ENCODE peak calls at places on chromosomes 1 and 21, in six cellular contexts. V is T-cell, W is upper lobe of right lung, M is AG10803, A is Karpas-422, H is adipocyte. Y is an unnamed sample.

GRCh38 chr1:104132386-104132973 is 382.8 kb downstream of the AMY1C start:
- DNase-seq in V (no peak), W (no peak), M (no peak), A (peak), H (peak), Y (no peak)

GRCh38 chr1:223771469-223771813 is 59.1 kb downstream of the CAPN2 start:
- DNase-seq in V (no peak), W (no peak), M (peak), A (no peak), H (no peak), Y (no peak)

GRCh38 chr1:158272681-158273080 is 17.0 kb upstream of the CD1C start:
- DNase-seq in V (no peak), W (no peak), M (no peak), A (no peak), H (no peak), Y (no peak)

GRCh38 chr1:65722461-65722860 is 70.2 kb upstream of the PDE4B start:
- DNase-seq in V (no peak), W (no peak), M (no peak), A (no peak), H (no peak), Y (no peak)

GRCh38 chr1:29674625-29675326 is 438.5 kb downstream of the PTPRU start:
- DNase-seq in V (no peak), W (peak), M (no peak), A (no peak), H (no peak), Y (no peak)

GRCh38 chr1:161725888-161726630 is 4.7 kb downstream of the FCRLB start:
- DNase-seq in V (no peak), W (peak), M (peak), A (peak), H (peak), Y (peak)

GRCh38 chr1:78385744-78386462 is 104.9 kb upstream of the PTGFR start:
- DNase-seq in V (no peak), W (no peak), M (no peak), A (no peak), H (no peak), Y (no peak)

GRCh38 chr1:98053471-98054366 is 132.9 kb upstream of the DPYD start:
- DNase-seq in V (no peak), W (peak), M (peak), A (peak), H (peak), Y (peak)

GRCh38 chr1:201945157-201945556 is 1.2 kb downstream of the LMOD1 start:
- DNase-seq in V (no peak), W (no peak), M (no peak), A (no peak), H (peak), Y (no peak)

GRCh38 chr1:234863596-234863995 is 253.6 kb upstream of the IRF2BP2 start:
- DNase-seq in V (no peak), W (no peak), M (peak), A (no peak), H (peak), Y (peak)

GRCh38 chr1:27968692-27969091 is 8.9 kb downstream of the XKR8 start:
- DNase-seq in V (no peak), W (no peak), M (peak), A (no peak), H (peak), Y (peak)

GRCh38 chr1:3776231-3777030 is 3.9 kb downstream of the SMIM1 start:
- DNase-seq in V (no peak), W (no peak), M (no peak), A (no peak), H (no peak), Y (no peak)

GRCh38 chr1:9595156-9595967 is 6.7 kb downstream of the TMEM201 start:
- DNase-seq in V (no peak), W (no peak), M (no peak), A (no peak), H (no peak), Y (no peak)

GRCh38 chr1:43349594-43350306 is 9.0 kb upstream of the CDC20 start:
- DNase-seq in V (no peak), W (no peak), M (no peak), A (no peak), H (no peak), Y (no peak)

GRCh38 chr1:89754518-89754917 is 66.3 kb upstream of the LRRC8D start:
- DNase-seq in V (no peak), W (no peak), M (peak), A (no peak), H (peak), Y (peak)

GRCh38 chr21:33801424-33802405 is 113.9 kb downstream of the ATP5PO start:
- DNase-seq in V (no peak), W (no peak), M (peak), A (no peak), H (peak), Y (peak)

GRCh38 chr1:31976401-31976800 is 37.3 kb upstream of the KHDRBS1 start:
- DNase-seq in V (no peak), W (no peak), M (peak), A (no peak), H (no peak), Y (peak)

GRCh38 chr1:162670928-162671663 is 38.8 kb downstream of the DDR2 start:
- DNase-seq in V (no peak), W (no peak), M (peak), A (no peak), H (peak), Y (peak)

GRCh38 chr1:226082959-226083302 is 20.4 kb downstream of the H3-3A start:
- DNase-seq in V (no peak), W (peak), M (peak), A (no peak), H (peak), Y (peak)

GRCh38 chr1:10979483-10979920 is 33.0 kb upstream of the TARDBP start:
- DNase-seq in V (no peak), W (no peak), M (peak), A (no peak), H (peak), Y (peak)

GRCh38 chr21:35658242-35658641 is 402.1 kb downstream of the SETD4 start:
- DNase-seq in V (no peak), W (no peak), M (peak), A (no peak), H (peak), Y (peak)

GRCh38 chr1:169733924-169734323 is at the start of gene SELE:
- DNase-seq in V (no peak), W (no peak), M (no peak), A (no peak), H (no peak), Y (no peak)

GRCh38 chr1:6257541-6258069 is 3.3 kb downstream of the GPR153 start:
- DNase-seq in V (no peak), W (no peak), M (no peak), A (no peak), H (no peak), Y (peak)

GRCh38 chr1:206706298-206706791 is 21.6 kb downstream of the MAPKAPK2 start:
- DNase-seq in V (no peak), W (peak), M (peak), A (no peak), H (peak), Y (peak)

GRCh38 chr1:63112155-63112914 is 210.0 kb upstream of the FOXD3 start:
- DNase-seq in V (no peak), W (no peak), M (peak), A (no peak), H (peak), Y (peak)

GRCh38 chr1:54800899-54801759 is at the start of gene TTC22:
- DNase-seq in V (peak), W (peak), M (no peak), A (peak), H (peak), Y (no peak)